ENCODE peak calls at places on chromosome 20, in five cellular contexts. Q is thoracic aorta, W is OCI-LY7, V is neural progenitor cell, F is ovary. U is an unnamed sample.

GRCh38 chr20:38325905-38326304 is 20.4 kb upstream of the LBP start:
- DNase-seq in Q (no peak), W (no peak), V (no peak), F (no peak), U (no peak)

GRCh38 chr20:17969276-17969883 is 562 bp downstream of the MGME1 start:
- DNase-seq in Q (no peak), W (peak; percentile 57), V (peak; percentile 75), F (no peak), U (no peak)

GRCh38 chr20:63007722-63008488 is 1.1 kb upstream of the BHLHE23 start:
- DNase-seq in Q (no peak), W (no peak), V (peak; percentile 62), F (no peak), U (no peak)

GRCh38 chr20:26169506-26169905 is 472.9 kb upstream of the ZNF337 start:
- DNase-seq in Q (no peak), W (no peak), V (no peak), F (no peak), U (no peak)

GRCh38 chr20:22511943-22512910 is 72.1 kb downstream of the FOXA2 start:
- DNase-seq in Q (no peak), W (no peak), V (peak; percentile 47), F (no peak), U (no peak)

GRCh38 chr20:51926670-51927305 is 124.5 kb upstream of the SALL4 start:
- DNase-seq in Q (no peak), W (no peak), V (no peak), F (no peak), U (no peak)

GRCh38 chr20:17960927-17961599 is 7.5 kb downstream of the SNX5 start:
- DNase-seq in Q (no peak), W (no peak), V (no peak), F (peak; percentile 70), U (no peak)

GRCh38 chr20:19821605-19822004 is 63.5 kb downstream of the RIN2 start:
- DNase-seq in Q (no peak), W (no peak), V (no peak), F (no peak), U (no peak)

GRCh38 chr20:39049684-39050554 is 87.8 kb downstream of the DHX35 start:
- DNase-seq in Q (peak; percentile 22), W (peak; percentile 82), V (peak; percentile 90), F (peak; percentile 73), U (peak; percentile 83)

GRCh38 chr20:62201173-62202082 is 18.6 kb downstream of the MTG2 start:
- DNase-seq in Q (no peak), W (peak; percentile 70), V (no peak), F (no peak), U (peak; percentile 13)

GRCh38 chr20:38685271-38685670 is 39.0 kb upstream of the SLC32A1 start:
- DNase-seq in Q (no peak), W (no peak), V (no peak), F (no peak), U (no peak)

GRCh38 chr20:8903655-8904605 is 165.0 kb upstream of the PLCB4 start:
- DNase-seq in Q (no peak), W (no peak), V (peak; percentile 17), F (no peak), U (no peak)

GRCh38 chr20:17936791-17937687 is 31.6 kb downstream of the SNX5 start:
- DNase-seq in Q (no peak), W (no peak), V (no peak), F (peak; percentile 67), U (peak; percentile 60)

DNA sequence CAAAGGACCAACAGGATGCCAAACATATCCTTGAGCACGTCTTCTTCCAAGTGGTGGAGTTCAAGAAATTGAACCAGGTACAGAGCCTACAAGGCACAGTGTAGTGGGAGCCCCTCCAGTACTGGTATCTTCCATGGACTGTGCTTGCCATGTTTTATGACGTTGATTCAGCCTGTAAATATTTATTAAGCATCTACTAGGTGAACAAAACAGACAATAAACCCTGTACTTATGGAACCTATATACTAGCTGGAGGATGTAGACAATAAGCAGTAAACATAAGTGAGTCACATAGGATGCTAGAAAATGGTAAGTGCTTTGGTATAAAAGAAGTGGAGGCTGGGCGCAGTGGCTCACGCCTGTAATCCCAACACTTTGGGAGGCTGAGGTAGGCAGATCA is 24.4 kb upstream of the MYBL2 start:
- DNase-seq in Q (no peak), W (no peak), V (no peak), F (no peak), U (no peak)
- H3K4me1 ChIP-seq in Q (no peaks in the 10 kb centered on the region), W (no peaks in the 10 kb centered on the region), V (no peaks in the 10 kb centered on the region), F (no peaks in the 10 kb centered on the region), U (no peaks in the 10 kb centered on the region)

GRCh38 chr20:44616604-44616964 is 34.2 kb downstream of the PKIG start:
- DNase-seq in Q (no peak), W (no peak), V (peak; percentile 53), F (no peak), U (peak; percentile 81)

GRCh38 chr20:44615876-44616603 is 33.7 kb downstream of the PKIG start:
- DNase-seq in Q (no peak), W (peak; percentile 37), V (no peak), F (no peak), U (no peak)

GRCh38 chr20:44615169-44615791 is 32.9 kb downstream of the PKIG start:
- DNase-seq in Q (no peak), W (peak; percentile 72), V (no peak), F (no peak), U (no peak)

GRCh38 chr20:44614525-44614924 is 32.1 kb downstream of the PKIG start:
- DNase-seq in Q (no peak), W (no peak), V (no peak), F (no peak), U (peak; percentile 55)

DNA sequence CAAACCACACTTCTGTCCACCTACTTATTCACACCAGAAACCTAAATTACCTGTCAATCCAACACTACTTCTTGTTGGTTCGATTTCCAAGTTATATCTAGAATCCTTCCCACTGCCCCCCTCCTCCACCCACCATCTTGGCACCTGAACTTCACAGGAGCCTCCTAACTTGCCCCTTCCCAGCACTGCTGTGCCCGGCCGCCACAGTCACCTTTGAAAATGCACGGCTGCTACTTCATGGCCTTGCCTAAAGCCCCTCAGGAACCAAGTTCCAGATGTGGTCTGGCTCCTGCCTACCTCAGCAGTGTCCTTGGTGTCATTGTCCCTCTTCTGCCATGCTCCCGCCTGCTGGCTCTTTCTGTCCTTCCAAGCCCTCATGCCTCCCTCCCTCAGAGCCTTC is 31.2 kb downstream of the PKIG start:
- DNase-seq in Q (no peak), W (no peak), V (no peak), F (no peak), U (no peak)
- TF ChIP-seq CTCF in Q (no peak), W (no peak), V (no peak), F (no peak), U (no peak)

GRCh38 chr20:57288676-57289075 is 22.2 kb upstream of the BMP7 start:
- DNase-seq in Q (no peak), W (no peak), V (no peak), F (no peak), U (no peak)

GRCh38 chr20:57290178-57290484 is 23.7 kb upstream of the BMP7 start:
- DNase-seq in Q (no peak), W (no peak), V (no peak), F (no peak), U (no peak)

GRCh38 chr20:57287901-57288300 is 21.5 kb upstream of the BMP7 start:
- DNase-seq in Q (no peak), W (no peak), V (no peak), F (no peak), U (no peak)

GRCh38 chr20:57291003-57291402 is 24.6 kb upstream of the BMP7 start:
- DNase-seq in Q (no peak), W (no peak), V (no peak), F (no peak), U (no peak)

GRCh38 chr20:57289401-57290177 is 23.1 kb upstream of the BMP7 start:
- DNase-seq in Q (no peak), W (no peak), V (peak; percentile 44), F (no peak), U (no peak)
- H3K4me1 ChIP-seq in Q (no peaks in the 10 kb centered on the region), W (peaks cover 81% of the 10 kb centered on the region), V (peaks cover 67% of the 10 kb centered on the region), F (peaks cover 6% of the 10 kb centered on the region), U (no peaks in the 10 kb centered on the region)

GRCh38 chr20:34473262-34473883 is 42.8 kb upstream of the DYNLRB1 start:
- DNase-seq in Q (no peak), W (peak; percentile 65), V (peak; percentile 68), F (peak; percentile 30), U (peak; percentile 49)
- TF ChIP-seq CTCF in Q (no peak), W (peak; percentile 83), V (peak; percentile 56), F (no peak), U (peak; percentile 21)

DNA sequence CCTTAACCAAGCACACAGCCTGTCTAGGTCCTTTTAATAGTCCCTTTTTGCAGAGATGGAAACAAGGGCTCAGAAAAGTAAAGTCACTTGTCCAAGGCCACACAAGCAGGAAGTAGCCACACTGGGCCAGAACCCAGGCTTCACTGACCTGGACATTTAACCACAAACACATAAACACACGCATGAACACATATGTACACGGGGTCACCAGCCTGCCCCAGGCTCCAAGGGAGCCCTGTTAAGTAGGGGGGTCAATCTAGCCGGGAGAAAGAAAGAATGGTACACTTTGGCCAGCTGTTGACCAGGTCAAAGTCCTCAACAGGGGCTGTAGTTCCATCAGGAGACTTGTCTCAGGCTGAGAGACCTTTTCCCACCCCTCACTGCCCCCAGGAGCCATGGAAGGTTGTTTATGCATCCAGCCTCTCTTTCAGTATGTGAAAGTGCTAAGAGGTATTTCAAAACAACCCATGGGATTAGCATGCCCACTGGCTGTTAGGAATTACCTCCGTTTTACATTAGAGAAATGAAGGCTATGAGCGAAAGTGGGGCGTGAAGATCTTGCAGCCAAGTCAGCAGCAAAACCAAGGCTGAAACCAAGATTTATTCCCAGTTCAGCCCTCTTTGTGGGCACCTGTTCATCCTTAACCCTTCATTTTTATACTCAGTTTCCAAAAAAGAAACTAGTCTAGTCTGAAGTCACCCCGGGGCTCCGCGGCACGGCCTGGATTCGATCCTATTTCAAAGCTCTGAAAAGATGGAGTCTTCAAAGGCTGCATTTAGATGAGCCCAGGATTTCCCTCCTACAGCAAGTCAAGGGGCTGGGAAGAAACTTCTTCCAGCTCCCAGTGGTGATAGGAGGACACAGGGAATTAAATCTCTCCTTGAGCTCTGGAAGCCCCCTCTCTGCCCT is 9.8 kb downstream of the SDC4 start:
- DNase-seq in Q (no peak), W (no peak), V (no peak), F (no peak), U (no peak)
- H3K4me1 ChIP-seq in Q (peaks cover 52% of the 10 kb centered on the region), W (peaks cover 26% of the 10 kb centered on the region), V (peaks cover 51% of the 10 kb centered on the region), F (peaks cover 26% of the 10 kb centered on the region), U (peaks cover 58% of the 10 kb centered on the region)

GRCh38 chr20:1900321-1900791 is 5.1 kb downstream of the SIRPA start:
- DNase-seq in Q (no peak), W (peak; percentile 66), V (peak; percentile 84), F (no peak), U (peak; percentile 62)
- TF ChIP-seq CTCF in Q (peak; percentile 12), W (peak; percentile 74), V (peak; percentile 68), F (no peak), U (no peak)